ENCODE peak calls at places on chromosomes 5 and 9, in four cellular contexts. D is activated CD4-positive, alpha-beta T cell treated with anti-CD3 and anti-CD28 coated beads for 4 hours; L is skeletal muscle cell; H is T-helper 1 cell. C is an unnamed sample.

GRCh38 chr5:59401637-59402036 is 491.9 kb downstream of the PDE4D start:
- DNase-seq in D (no peak), L (no peak), H (no peak), C (no peak)

GRCh38 chr9:29969408-29969807 is 2396.1 kb upstream of the C9orf72 start:
- DNase-seq in D (no peak), L (no peak), H (no peak), C (no peak)

GRCh38 chr9:83707518-83707767 is 315 bp downstream of the UBQLN1 start:
- DNase-seq in D (peak), L (no peak), H (no peak), C (no peak)

GRCh38 chr5:83559141-83559785 is 87.7 kb downstream of the VCAN start:
- DNase-seq in D (no peak), L (no peak), H (no peak), C (no peak)

GRCh38 chr9:34139477-34140146 is 13.1 kb upstream of the DCAF12 start:
- DNase-seq in D (no peak), L (peak), H (no peak), C (no peak)

GRCh38 chr9:20835364-20836286 is 151.6 kb downstream of the FOCAD start:
- DNase-seq in D (no peak), L (peak), H (no peak), C (no peak)

GRCh38 chr5:137602721-137603273 is 103.7 kb upstream of the SPOCK1 start:
- DNase-seq in D (no peak), L (no peak), H (no peak), C (no peak)

GRCh38 chr5:102270036-102270435 is 26.0 kb downstream of the SLCO4C1 start:
- DNase-seq in D (no peak), L (no peak), H (no peak), C (no peak)